ENCODE peak calls at places on chromosomes 2 and 18, in five cellular contexts. J, T, B, N and W are unnamed samples.

GRCh38 chr2:23901966-23902942 is 24.7 kb downstream of the ATAD2B start:
- DNase-seq in T (no peak), B (no peak), J (no peak), N (no peak), W (no peak)

GRCh38 chr2:195613922-195614321 is 43.1 kb upstream of the SLC39A10 start:
- DNase-seq in N (no peak), T (no peak), B (no peak), J (no peak), W (peak)

GRCh38 chr2:88671786-88672427 is 19.6 kb upstream of the RPIA start:
- DNase-seq in T (no peak), J (no peak), B (peak), N (peak), W (no peak)

GRCh38 chr2:240472078-240472790 is 36.8 kb downstream of the GPC1 start:
- DNase-seq in J (no peak), B (peak), N (no peak), T (no peak), W (no peak)

GRCh38 chr18:58225101-58225500 is 181.1 kb downstream of the NEDD4L start:
- DNase-seq in N (no peak), T (no peak), J (no peak), B (peak), W (no peak)

GRCh38 chr2:191738667-191739066 is 60.7 kb downstream of the NABP1 start:
- DNase-seq in N (no peak), T (no peak), J (no peak), B (no peak), W (no peak)

GRCh38 chr2:205865794-205866490 is 183.6 kb downstream of the NRP2 start:
- DNase-seq in J (no peak), N (no peak), B (no peak), T (no peak), W (no peak)

GRCh38 chr2:158501301-158501700 is 44.5 kb downstream of the PKP4 start:
- DNase-seq in T (peak), N (no peak), J (no peak), B (no peak), W (no peak)

GRCh38 chr2:77831068-77831467 is 308.9 kb upstream of the LRRTM4 start:
- DNase-seq in B (no peak), J (no peak), N (no peak), T (no peak), W (no peak)

GRCh38 chr2:584863-585823 is 92.1 kb downstream of the TMEM18 start:
- DNase-seq in T (no peak), J (no peak), B (no peak), N (peak), W (no peak)

GRCh38 chr2:162073776-162074578 is at the start of gene DPP4:
- DNase-seq in N (no peak), B (peak), J (peak), T (peak), W (no peak)

GRCh38 chr18:38563396-38563980 is 997.9 kb upstream of the CELF4 start:
- DNase-seq in N (no peak), B (no peak), J (no peak), T (no peak), W (no peak)

GRCh38 chr2:216984937-216985336 is 125.1 kb upstream of the TNP1 start:
- DNase-seq in B (no peak), N (no peak), T (no peak), J (no peak), W (no peak)

GRCh38 chr2:9392895-9393757 is 30.2 kb downstream of the ITGB1BP1 start:
- DNase-seq in T (peak), J (peak), N (peak), B (no peak), W (no peak)

GRCh38 chr2:190583507-190584337 is 49.2 kb upstream of the NEMP2 start:
- DNase-seq in B (peak), J (no peak), N (no peak), T (peak), W (no peak)

GRCh38 chr2:9738718-9739496 is 104.4 kb upstream of the TAF1B start:
- DNase-seq in N (no peak), B (peak), J (no peak), T (peak), W (no peak)

GRCh38 chr2:160889439-160889838 is 270.8 kb upstream of the TANK start:
- DNase-seq in T (no peak), N (no peak), J (no peak), B (no peak), W (no peak)

GRCh38 chr18:46335551-46336059 is 231.4 kb downstream of the HAUS1 start:
- DNase-seq in J (no peak), N (no peak), T (no peak), B (no peak), W (no peak)

GRCh38 chr2:240287496-240288086 is 147.1 kb upstream of the OTOS start:
- DNase-seq in B (no peak), J (no peak), N (no peak), T (no peak), W (no peak)

GRCh38 chr2:183010112-183010511 is 28.1 kb downstream of the NCKAP1 start:
- DNase-seq in B (no peak), T (peak), N (no peak), J (no peak), W (peak)

GRCh38 chr2:42045389-42045788 is 2.4 kb upstream of the PKDCC start:
- DNase-seq in T (no peak), N (no peak), J (no peak), B (no peak), W (no peak)

GRCh38 chr18:22052405-22053105 is 116.8 kb upstream of the GATA6 start:
- DNase-seq in B (no peak), J (no peak), N (no peak), T (no peak), W (no peak)

GRCh38 chr2:152611458-152612231 is 105.6 kb downstream of the PRPF40A start:
- DNase-seq in J (peak), N (peak), B (peak), T (peak), W (peak)

GRCh38 chr18:3094355-3094684 is 81.4 kb upstream of the LPIN2 start:
- DNase-seq in T (no peak), J (no peak), N (no peak), B (no peak), W (no peak)

GRCh38 chr18:22613788-22614187 is 196.1 kb upstream of the CTAGE1 start:
- DNase-seq in J (no peak), B (no peak), T (no peak), N (no peak), W (no peak)

GRCh38 chr2:154452906-154453493 is 245.5 kb upstream of the KCNJ3 start:
- DNase-seq in B (no peak), T (no peak), N (peak), J (no peak), W (no peak)

GRCh38 chr2:27561060-27561459 is 21.8 kb upstream of the ZNF512 start:
- DNase-seq in T (no peak), J (no peak), B (no peak), N (no peak), W (no peak)

GRCh38 chr2:236265675-236266074 is 1.5 kb upstream of the ASB18 start:
- DNase-seq in N (no peak), J (no peak), T (no peak), B (no peak), W (no peak)

GRCh38 chr2:125644257-125644656 is 1011.7 kb upstream of the GYPC start:
- DNase-seq in T (no peak), J (no peak), B (no peak), N (no peak), W (no peak)

GRCh38 chr2:70087703-70088507 is 628 bp downstream of the PCBP1 start:
- DNase-seq in N (peak), B (peak), J (peak), T (peak), W (no peak)

GRCh38 chr2:53520630-53520940 is 247.0 kb upstream of the CHAC2 start:
- DNase-seq in T (no peak), J (no peak), N (no peak), B (no peak), W (no peak)

GRCh38 chr18:55425698-55426097 is 162.3 kb downstream of the TCF4 start:
- DNase-seq in T (no peak), J (no peak), B (no peak), N (no peak), W (no peak)

GRCh38 chr2:66334237-66335054 is 100.5 kb upstream of the MEIS1 start:
- DNase-seq in J (no peak), T (no peak), B (no peak), N (no peak), W (no peak)

GRCh38 chr18:34957119-34957863 is 83.9 kb upstream of the MAPRE2 start:
- DNase-seq in T (no peak), N (no peak), J (no peak), B (no peak), W (peak)